ENCODE peak calls at places on chromosomes 16 and 17, in four cellular contexts. One of them, this sample, is unnamed.
A peak's percentile ranks its signal among the peaks of the same experiment; 100 is the strongest.

GRCh38 chr17:74860229-74860998 is 729 bp upstream of the GRIN2C start:
- DNase-seq in GM12865: no peak
- DNase-seq in stomach: no peak
- DNase-seq in fibroblast of pulmonary artery: no peak
- DNase-seq in this sample: no peak

GRCh38 chr17:37147301-37147812 is 198.6 kb downstream of the AATF start:
- DNase-seq in GM12865: peak; percentile 41
- DNase-seq in stomach: no peak
- DNase-seq in fibroblast of pulmonary artery: peak; percentile 23
- DNase-seq in this sample: peak; percentile 52

GRCh38 chr17:18960241-18960665 is 8.3 kb downstream of the SLC5A10 start:
- DNase-seq in GM12865: no peak
- DNase-seq in stomach: no peak
- DNase-seq in fibroblast of pulmonary artery: no peak
- DNase-seq in this sample: no peak

GRCh38 chr16:58258326-58258725 is 36.5 kb downstream of the PRSS54 start:
- DNase-seq in GM12865: no peak
- DNase-seq in stomach: no peak
- DNase-seq in fibroblast of pulmonary artery: no peak
- DNase-seq in this sample: no peak

GRCh38 chr16:22369221-22369811 is 5.1 kb downstream of the CDR2 start:
- DNase-seq in GM12865: peak; percentile 37
- DNase-seq in stomach: no peak
- DNase-seq in fibroblast of pulmonary artery: peak; percentile 84
- DNase-seq in this sample: peak; percentile 54

GRCh38 chr17:42819939-42820535 is 4.0 kb downstream of the BECN1 start:
- DNase-seq in GM12865: peak; percentile 82
- DNase-seq in stomach: peak; percentile 71
- DNase-seq in fibroblast of pulmonary artery: peak; percentile 70
- DNase-seq in this sample: no peak

GRCh38 chr17:740240-741055 is 8.1 kb downstream of the TLCD3A start:
- DNase-seq in GM12865: peak; percentile 82
- DNase-seq in stomach: no peak
- DNase-seq in fibroblast of pulmonary artery: no peak
- DNase-seq in this sample: no peak

GRCh38 chr16:52398491-52398960 is 148.4 kb downstream of the TOX3 start:
- DNase-seq in GM12865: no peak
- DNase-seq in stomach: no peak
- DNase-seq in fibroblast of pulmonary artery: no peak
- DNase-seq in this sample: no peak

GRCh38 chr17:6305613-6306360 is 129.1 kb downstream of the AIPL1 start:
- DNase-seq in GM12865: no peak
- DNase-seq in stomach: no peak
- DNase-seq in fibroblast of pulmonary artery: no peak
- DNase-seq in this sample: no peak

GRCh38 chr17:1002771-1003555 is 6.0 kb downstream of the TIMM22 start:
- DNase-seq in GM12865: no peak
- DNase-seq in stomach: no peak
- DNase-seq in fibroblast of pulmonary artery: peak; percentile 54
- DNase-seq in this sample: no peak

GRCh38 chr16:57750796-57751538 is 15.4 kb downstream of the KATNB1 start:
- DNase-seq in GM12865: no peak
- DNase-seq in stomach: no peak
- DNase-seq in fibroblast of pulmonary artery: no peak
- DNase-seq in this sample: no peak

GRCh38 chr17:38611070-38611786 is 5.5 kb upstream of the SRCIN1 start:
- DNase-seq in GM12865: no peak
- DNase-seq in stomach: no peak
- DNase-seq in fibroblast of pulmonary artery: no peak
- DNase-seq in this sample: no peak

GRCh38 chr16:53372942-53373871 is 61.1 kb upstream of the RBL2 start:
- DNase-seq in GM12865: peak; percentile 26
- DNase-seq in stomach: peak; percentile 85
- DNase-seq in fibroblast of pulmonary artery: no peak
- DNase-seq in this sample: peak; percentile 39

GRCh38 chr16:81445143-81445922 is 725 bp downstream of the CMIP start:
- DNase-seq in GM12865: peak; percentile 57
- DNase-seq in stomach: peak; percentile 58
- DNase-seq in fibroblast of pulmonary artery: no peak
- DNase-seq in this sample: no peak

GRCh38 chr16:90020260-90020837 is 1.1 kb upstream of the DBNDD1 start:
- DNase-seq in GM12865: no peak
- DNase-seq in stomach: no peak
- DNase-seq in fibroblast of pulmonary artery: no peak
- DNase-seq in this sample: no peak

GRCh38 chr17:42846594-42847280 is 2.4 kb downstream of the AOC2 start:
- DNase-seq in GM12865: no peak
- DNase-seq in stomach: no peak
- DNase-seq in fibroblast of pulmonary artery: peak; percentile 57
- DNase-seq in this sample: no peak

GRCh38 chr17:75288784-75289121 is 480 bp downstream of the SLC25A19 start:
- DNase-seq in GM12865: peak; percentile 73
- DNase-seq in stomach: peak; percentile 46
- DNase-seq in fibroblast of pulmonary artery: no peak
- DNase-seq in this sample: no peak

GRCh38 chr16:88669986-88670385 is 7.1 kb upstream of the MVD start:
- DNase-seq in GM12865: no peak
- DNase-seq in stomach: no peak
- DNase-seq in fibroblast of pulmonary artery: no peak
- DNase-seq in this sample: no peak

GRCh38 chr17:49519781-49520180 is 24.7 kb downstream of the NGFR start:
- DNase-seq in GM12865: no peak
- DNase-seq in stomach: no peak
- DNase-seq in fibroblast of pulmonary artery: no peak
- DNase-seq in this sample: no peak

GRCh38 chr16:49482690-49483089 is 109.1 kb downstream of the C16orf78 start:
- DNase-seq in GM12865: no peak
- DNase-seq in stomach: no peak
- DNase-seq in fibroblast of pulmonary artery: no peak
- DNase-seq in this sample: no peak

GRCh38 chr17:57629886-57630285 is 115.2 kb downstream of the CCDC182 start:
- DNase-seq in GM12865: no peak
- DNase-seq in stomach: no peak
- DNase-seq in fibroblast of pulmonary artery: no peak
- DNase-seq in this sample: no peak

GRCh38 chr16:85554791-85555548 is 58.2 kb upstream of the GSE1 start:
- DNase-seq in GM12865: peak; percentile 68
- DNase-seq in stomach: peak; percentile 60
- DNase-seq in fibroblast of pulmonary artery: peak; percentile 70
- DNase-seq in this sample: no peak

GRCh38 chr16:85552980-85553435 is 60.1 kb upstream of the GSE1 start:
- DNase-seq in GM12865: no peak
- DNase-seq in stomach: no peak
- DNase-seq in fibroblast of pulmonary artery: no peak
- DNase-seq in this sample: no peak

GRCh38 chr16:85551319-85551978 is 61.7 kb upstream of the GSE1 start:
- DNase-seq in GM12865: no peak
- DNase-seq in stomach: no peak
- DNase-seq in fibroblast of pulmonary artery: no peak
- DNase-seq in this sample: no peak

GRCh38 chr16:85554114-85554790 is 58.9 kb upstream of the GSE1 start:
- DNase-seq in GM12865: peak; percentile 95
- DNase-seq in stomach: peak; percentile 73
- DNase-seq in fibroblast of pulmonary artery: peak; percentile 86
- DNase-seq in this sample: peak; percentile 56

GRCh38 chr16:85553436-85554113 is 59.5 kb upstream of the GSE1 start:
- DNase-seq in GM12865: peak; percentile 84
- DNase-seq in stomach: peak; percentile 79
- DNase-seq in fibroblast of pulmonary artery: peak; percentile 54
- DNase-seq in this sample: no peak
- TF ChIP-seq CTCF in GM12865: peak; percentile 16
- TF ChIP-seq CTCF in stomach: peak; percentile 6
- TF ChIP-seq CTCF in fibroblast of pulmonary artery: no peak
- TF ChIP-seq CTCF in this sample: peak; percentile 1

GRCh38 chr16:27486760-27487159 is 63.0 kb downstream of the GTF3C1 start:
- DNase-seq in GM12865: no peak
- DNase-seq in stomach: no peak
- DNase-seq in fibroblast of pulmonary artery: no peak
- DNase-seq in this sample: no peak
- H3K4me3 ChIP-seq in GM12865: no peak overlapping the region
- H3K4me3 ChIP-seq in stomach: no peak overlapping the region
- H3K4me3 ChIP-seq in fibroblast of pulmonary artery: no peak overlapping the region
- H3K4me3 ChIP-seq in this sample: no peak overlapping the region

GRCh38 chr16:16996830-16997229 is 473.9 kb downstream of the XYLT1 start:
- DNase-seq in GM12865: no peak
- DNase-seq in stomach: no peak
- DNase-seq in fibroblast of pulmonary artery: no peak
- DNase-seq in this sample: no peak
- TF ChIP-seq CTCF in GM12865: no peak
- TF ChIP-seq CTCF in stomach: no peak
- TF ChIP-seq CTCF in fibroblast of pulmonary artery: no peak
- TF ChIP-seq CTCF in this sample: no peak

GRCh38 chr17:7626307-7626706 is 1.3 kb downstream of the SAT2 start:
- DNase-seq in GM12865: no peak
- DNase-seq in stomach: no peak
- DNase-seq in fibroblast of pulmonary artery: no peak
- DNase-seq in this sample: no peak
- H3K4me3 ChIP-seq in GM12865: no peak overlapping the region
- H3K4me3 ChIP-seq in stomach: no peak overlapping the region
- H3K4me3 ChIP-seq in fibroblast of pulmonary artery: peak overlapping the region; percentile 91
- H3K4me3 ChIP-seq in this sample: peak overlapping the region; percentile 90

GRCh38 chr17:32859857-32860525 is 16.9 kb downstream of the MYO1D start:
- DNase-seq in GM12865: peak; percentile 48
- DNase-seq in stomach: no peak
- DNase-seq in fibroblast of pulmonary artery: no peak
- DNase-seq in this sample: no peak
- TF ChIP-seq CTCF in GM12865: no peak
- TF ChIP-seq CTCF in stomach: no peak
- TF ChIP-seq CTCF in fibroblast of pulmonary artery: no peak
- TF ChIP-seq CTCF in this sample: no peak

GRCh38 chr17:65101371-65101770 is 35.8 kb upstream of the RGS9 start:
- DNase-seq in GM12865: no peak
- DNase-seq in stomach: no peak
- DNase-seq in fibroblast of pulmonary artery: no peak
- DNase-seq in this sample: no peak
- H3K4me3 ChIP-seq in GM12865: peak overlapping the region; percentile 85
- H3K4me3 ChIP-seq in stomach: peak overlapping the region; percentile 53
- H3K4me3 ChIP-seq in fibroblast of pulmonary artery: peak overlapping the region; percentile 59
- H3K4me3 ChIP-seq in this sample: peak overlapping the region; percentile 55

DNA sequence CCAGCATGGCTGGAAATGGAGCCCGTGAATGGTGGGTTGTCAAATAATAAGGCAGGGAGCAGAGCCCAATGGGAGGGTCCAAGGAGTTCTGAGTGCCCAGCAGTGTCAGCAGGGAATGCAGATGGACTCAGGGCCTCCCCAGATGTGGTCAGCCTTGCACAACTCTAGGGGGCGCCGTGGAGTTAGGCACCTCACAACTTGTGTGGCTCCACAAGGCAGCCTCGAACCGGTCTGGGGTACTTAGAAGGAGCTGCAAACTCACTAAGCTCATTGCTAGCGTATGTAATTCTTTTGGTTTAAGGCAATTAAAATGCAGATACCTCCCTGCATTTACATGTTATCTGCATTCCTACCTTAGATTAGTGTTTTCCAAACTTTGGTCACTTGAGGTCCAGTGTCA is 18.1 kb downstream of the IRF8 start:
- DNase-seq in GM12865: no peak
- DNase-seq in stomach: no peak
- DNase-seq in fibroblast of pulmonary artery: no peak
- DNase-seq in this sample: no peak
- TF ChIP-seq CTCF in GM12865: peak; percentile 50
- TF ChIP-seq CTCF in stomach: no peak
- TF ChIP-seq CTCF in fibroblast of pulmonary artery: no peak
- TF ChIP-seq CTCF in this sample: no peak

GRCh38 chr16:84360748-84361147 is 7.6 kb upstream of the ATP2C2 start:
- DNase-seq in GM12865: no peak
- DNase-seq in stomach: no peak
- DNase-seq in fibroblast of pulmonary artery: no peak
- DNase-seq in this sample: no peak

GRCh38 chr16:84357191-84357651 is 11.1 kb upstream of the ATP2C2 start:
- DNase-seq in GM12865: no peak
- DNase-seq in stomach: no peak
- DNase-seq in fibroblast of pulmonary artery: no peak
- DNase-seq in this sample: no peak

GRCh38 chr16:84358601-84359295 is 9.6 kb upstream of the ATP2C2 start:
- DNase-seq in GM12865: no peak
- DNase-seq in stomach: no peak
- DNase-seq in fibroblast of pulmonary artery: no peak
- DNase-seq in this sample: no peak

GRCh38 chr16:84360170-84360569 is 8.2 kb upstream of the ATP2C2 start:
- DNase-seq in GM12865: no peak
- DNase-seq in stomach: no peak
- DNase-seq in fibroblast of pulmonary artery: no peak
- DNase-seq in this sample: no peak

DNA sequence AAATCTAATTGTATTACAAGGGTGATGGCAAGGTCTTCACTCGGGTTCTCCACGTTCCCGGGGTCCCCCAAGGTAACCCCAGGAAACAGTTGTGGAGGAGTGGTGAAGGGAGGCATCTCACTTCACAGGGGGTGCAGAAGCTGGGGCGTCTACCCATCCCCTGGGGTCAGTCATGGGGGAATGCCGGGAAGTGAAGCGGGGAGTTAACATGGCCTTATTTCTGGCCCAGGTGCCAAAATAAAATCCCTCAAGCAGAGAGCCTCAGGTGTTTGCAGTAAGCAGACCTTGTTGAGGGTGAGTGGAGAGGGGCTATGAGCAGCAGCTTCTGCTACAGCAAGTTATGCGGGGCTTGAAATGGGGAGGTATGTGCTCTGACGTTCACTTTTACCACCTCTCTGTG is 9.0 kb upstream of the ATP2C2 start:
- DNase-seq in GM12865: no peak
- DNase-seq in stomach: no peak
- DNase-seq in fibroblast of pulmonary artery: no peak
- DNase-seq in this sample: no peak
- H3K4me3 ChIP-seq in GM12865: no peak overlapping the region
- H3K4me3 ChIP-seq in stomach: no peak overlapping the region
- H3K4me3 ChIP-seq in fibroblast of pulmonary artery: no peak overlapping the region
- H3K4me3 ChIP-seq in this sample: no peak overlapping the region

GRCh38 chr17:35981246-35981645 is at the start of gene CCL16:
- DNase-seq in GM12865: no peak
- DNase-seq in stomach: no peak
- DNase-seq in fibroblast of pulmonary artery: no peak
- DNase-seq in this sample: no peak

GRCh38 chr17:35982409-35983191 is 1.3 kb upstream of the CCL16 start:
- DNase-seq in GM12865: no peak
- DNase-seq in stomach: no peak
- DNase-seq in fibroblast of pulmonary artery: no peak
- DNase-seq in this sample: no peak

GRCh38 chr17:35984140-35984539 is 2.4 kb downstream of the CCL14 start:
- DNase-seq in GM12865: no peak
- DNase-seq in stomach: no peak
- DNase-seq in fibroblast of pulmonary artery: no peak
- DNase-seq in this sample: no peak

GRCh38 chr17:35978346-35978745 is 3.0 kb downstream of the CCL16 start:
- DNase-seq in GM12865: no peak
- DNase-seq in stomach: no peak
- DNase-seq in fibroblast of pulmonary artery: no peak
- DNase-seq in this sample: no peak

GRCh38 chr17:35981908-35982330 is 622 bp upstream of the CCL16 start:
- DNase-seq in GM12865: peak; percentile 29
- DNase-seq in stomach: no peak
- DNase-seq in fibroblast of pulmonary artery: no peak
- DNase-seq in this sample: no peak
- TF ChIP-seq CTCF in GM12865: peak; percentile 28
- TF ChIP-seq CTCF in stomach: no peak
- TF ChIP-seq CTCF in fibroblast of pulmonary artery: no peak
- TF ChIP-seq CTCF in this sample: peak; percentile 20

This sample was measured in LNCaP clone FGC.